ENCODE peak calls at places on chromosomes 4 and X, in nine cellular contexts. N is thyroid gland; D is hepatic stellate cell; V is H9; H is A172; M is GM13976; K is caudate nucleus; C is stimulated activated naive CD4-positive, alpha-beta T cell; Z is stimulated activated CD4-positive, alpha-beta T cell treated with anti-CD3 and anti-CD28 coated beads, Interleukin-1b, Interleukin-23, amount 100 ng/mL, for 24 hours. X is an unnamed sample.
A peak's percentile ranks its signal among the peaks of the same experiment; 100 is the strongest.

GRCh38 chrX:101210630-101211029 is 9.0 kb upstream of the DRP2 start:
- DNase-seq in N (peak; percentile 26), D (no peak), V (no peak), H (no peak), M (no peak), K (no peak), C (no peak), Z (no peak), X (no peak)

GRCh38 chr4:25862411-25863346 is at the start of gene SEL1L3:
- DNase-seq in N (peak; percentile 61), D (peak; percentile 58), V (peak; percentile 68), H (no peak), M (peak; percentile 85), K (no peak), C (peak; percentile 43), Z (no peak), X (peak; percentile 88)

GRCh38 chr4:176376032-176376614 is 56.4 kb downstream of the SPCS3 start:
- DNase-seq in N (no peak), D (no peak), V (no peak), H (peak; percentile 30), M (no peak), K (no peak), C (no peak), Z (no peak), X (no peak)

GRCh38 chr4:118224239-118224829 is 128.5 kb downstream of the PRSS12 start:
- DNase-seq in N (no peak), D (peak; percentile 8), V (no peak), H (peak; percentile 56), M (peak; percentile 14), K (no peak), C (peak; percentile 0), Z (no peak), X (no peak)

GRCh38 chr4:156038772-156039171 is 85.1 kb upstream of the CTSO start:
- DNase-seq in N (no peak), D (no peak), V (no peak), H (no peak), M (no peak), K (no peak), C (no peak), Z (no peak), X (no peak)

GRCh38 chrX:130171446-130172126 is at the start of gene RAB33A:
- DNase-seq in N (no peak), D (peak; percentile 31), V (peak; percentile 41), H (no peak), M (peak; percentile 50), K (peak; percentile 68), C (peak; percentile 13), Z (no peak), X (peak; percentile 90)

GRCh38 chrX:1341531-1342179 is 5.1 kb downstream of the IL3RA start:
- DNase-seq in N (no peak), D (no peak), V (no peak), H (no peak), M (peak; percentile 8), K (no peak), C (no peak), Z (no peak), X (no peak)

GRCh38 chr4:33107813-33108212 is 2387.6 kb downstream of the PCDH7 start:
- DNase-seq in N (no peak), D (no peak), V (no peak), H (peak; percentile 6), M (no peak), K (no peak), C (no peak), Z (no peak), X (no peak)

GRCh38 chr4:93658443-93658842 is 170.1 kb upstream of the ATOH1 start:
- DNase-seq in N (no peak), D (no peak), V (no peak), H (peak; percentile 21), M (no peak), K (no peak), C (no peak), Z (no peak), X (no peak)

X was measured in posterior cingulate gyrus.